ENCODE peak calls at places on chromosomes 5 and 9, in nine cellular contexts. W, U, C, L, P, V, Y, Q and T are unnamed samples. For H3K4me1 and H3K27me3, the result is how much of the 10 kb centered on the place peaks cover.

GRCh38 chr5:135489466-135490244 is 37.5 kb upstream of the TIFAB start:
- DNase-seq in Y (no peak), C (no peak), V (no peak), L (no peak), P (no peak), U (no peak), W (no peak), Q (no peak), T (no peak)

GRCh38 chr9:91676042-91676441 is 252.4 kb upstream of the NFIL3 start:
- DNase-seq in V (no peak), W (no peak), Y (no peak), U (peak), L (no peak), C (no peak), P (no peak), Q (no peak), T (peak)

GRCh38 chr9:107312651-107313050 is 29.6 kb downstream of the RAD23B start:
- DNase-seq in Q (no peak), C (peak), V (no peak), L (no peak), Y (peak), U (no peak), P (no peak), W (no peak), T (peak)

GRCh38 chr9:85020791-85021190 is 351.3 kb downstream of the NTRK2 start:
- DNase-seq in Q (no peak), P (no peak), V (no peak), C (no peak), L (no peak), Y (no peak), W (no peak), U (no peak), T (no peak)

GRCh38 chr5:161544350-161544765 is 2.2 kb downstream of the GABRB2 start:
- DNase-seq in U (peak), Q (no peak), V (no peak), L (no peak), Y (no peak), C (peak), P (no peak), W (peak), T (peak)

GRCh38 chr5:45484781-45485180 is 211.4 kb downstream of the HCN1 start:
- DNase-seq in Q (no peak), P (no peak), V (no peak), U (no peak), Y (no peak), W (no peak), C (no peak), L (no peak), T (no peak)

GRCh38 chr5:1786621-1787471 is 12.8 kb downstream of the MRPL36 start:
- DNase-seq in V (no peak), Q (no peak), Y (no peak), U (no peak), W (no peak), L (no peak), P (no peak), C (no peak), T (no peak)

GRCh38 chr9:2016411-2017208 is 1.5 kb downstream of the SMARCA2 start:
- DNase-seq in P (peak), V (no peak), Y (peak), Q (no peak), W (peak), L (peak), U (peak), C (peak), T (peak)

GRCh38 chr5:111453747-111454146 is 58.6 kb downstream of the STARD4 start:
- DNase-seq in Y (no peak), C (peak), W (no peak), L (no peak), Q (no peak), U (no peak), V (no peak), P (no peak), T (peak)

GRCh38 chr9:21104787-21105186 is 27.0 kb upstream of the IFNB1 start:
- DNase-seq in V (no peak), U (no peak), Q (no peak), L (no peak), P (no peak), C (no peak), Y (no peak), W (no peak), T (no peak)

GRCh38 chr9:88056876-88057275 is 81.4 kb downstream of the SPATA31C2 start:
- DNase-seq in U (no peak), Q (no peak), L (no peak), P (no peak), V (no peak), C (peak), W (no peak), Y (no peak), T (peak)

GRCh38 chr9:83327750-83328622 is 210.2 kb downstream of the FRMD3 start:
- DNase-seq in L (no peak), U (no peak), W (no peak), Y (no peak), C (no peak), Q (no peak), V (no peak), P (no peak), T (no peak)

GRCh38 chr9:88044200-88044599 is 69.9 kb upstream of the CDK20 start:
- DNase-seq in L (no peak), U (no peak), Y (no peak), W (no peak), V (no peak), Q (no peak), C (no peak), P (no peak), T (no peak)

GRCh38 chr5:57608542-57608941 is 125.9 kb upstream of the ACTBL2 start:
- DNase-seq in Q (no peak), P (no peak), L (no peak), C (no peak), U (no peak), W (no peak), Y (no peak), V (no peak), T (no peak)

GRCh38 chr5:148976569-148977321 is 86.1 kb downstream of the SH3TC2 start:
- DNase-seq in C (peak), L (no peak), Y (no peak), W (no peak), V (no peak), P (no peak), U (no peak), Q (no peak), T (no peak)

GRCh38 chr5:88682797-88683496 is 200.0 kb downstream of the MEF2C start:
- DNase-seq in L (no peak), V (no peak), W (no peak), C (no peak), Q (no peak), U (no peak), P (no peak), Y (no peak), T (no peak)

GRCh38 chr5:139710370-139711066 is 62.4 kb downstream of the CXXC5 start:
- DNase-seq in P (peak), Y (peak), U (no peak), L (no peak), Q (no peak), C (peak), W (peak), V (no peak), T (peak)

GRCh38 chr9:122180633-122181032 is 20.9 kb downstream of the MORN5 start:
- DNase-seq in Y (no peak), C (peak), L (no peak), P (no peak), U (no peak), V (no peak), W (no peak), Q (no peak), T (peak)

GRCh38 chr9:110599468-110599867 is 19.9 kb upstream of the SVEP1 start:
- DNase-seq in W (no peak), Y (no peak), C (peak), P (no peak), U (no peak), L (no peak), V (no peak), Q (no peak), T (peak)

GRCh38 chr5:9421823-9422354 is 124.0 kb downstream of the SEMA5A start:
- DNase-seq in C (no peak), U (no peak), Y (no peak), Q (no peak), V (no peak), W (no peak), L (no peak), P (no peak), T (no peak)

GRCh38 chr9:1939926-1940368 is 75.2 kb upstream of the SMARCA2 start:
- DNase-seq in Q (no peak), W (peak), L (no peak), U (peak), V (no peak), C (peak), P (no peak), Y (no peak), T (no peak)

GRCh38 chr5:139817362-139817761 is 21.8 kb downstream of the PSD2 start:
- DNase-seq in U (no peak), C (no peak), P (no peak), V (no peak), Q (no peak), W (no peak), Y (no peak), L (no peak), T (no peak)

GRCh38 chr5:1310118-1310517 is 15.2 kb upstream of the TERT start:
- DNase-seq in Q (no peak), Y (no peak), U (no peak), W (no peak), P (no peak), L (no peak), C (no peak), V (no peak), T (no peak)

GRCh38 chr5:78953092-78953800 is 31.9 kb downstream of the ARSB start:
- DNase-seq in P (no peak), C (peak), V (no peak), U (no peak), Y (no peak), W (no peak), Q (no peak), L (no peak), T (peak)

DNA sequence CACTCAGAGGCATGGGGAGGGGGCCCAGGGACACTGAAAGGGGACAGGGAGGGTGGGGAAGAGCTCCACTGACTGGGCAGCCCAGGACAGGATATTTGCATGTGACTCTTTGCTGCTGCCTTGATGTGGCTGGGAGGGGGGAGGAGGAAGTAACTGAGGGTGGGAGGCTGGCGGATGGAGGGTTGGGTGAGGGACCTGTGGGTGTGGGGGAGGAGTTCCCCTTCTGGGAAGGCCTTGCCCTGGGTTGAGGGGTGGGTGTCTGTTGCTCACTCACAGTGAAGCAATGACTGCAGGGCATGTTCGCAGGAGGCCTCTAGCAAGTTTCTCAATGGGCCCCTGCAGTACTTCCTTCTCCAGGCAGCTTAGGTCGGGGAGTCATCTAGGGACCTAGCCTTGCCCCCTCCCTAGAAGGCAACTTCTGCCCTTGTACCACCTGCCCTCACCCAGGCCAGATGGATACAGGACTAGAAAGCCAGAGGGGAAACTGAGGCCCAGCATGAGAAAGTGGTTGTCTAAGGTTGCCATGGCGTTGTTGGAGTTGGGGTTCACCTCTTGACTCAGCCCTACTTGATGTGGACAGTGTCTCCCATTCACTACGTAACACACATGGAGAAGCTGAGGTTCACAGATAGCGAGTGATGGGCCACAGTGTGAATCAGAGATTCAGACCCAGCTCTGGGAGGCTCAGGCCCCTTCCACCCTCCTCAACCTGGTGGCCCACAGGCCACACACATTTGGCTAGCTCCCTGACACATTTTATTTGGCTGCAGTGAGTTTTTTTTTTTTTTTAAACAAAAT is 3.0 kb downstream of the GRK6 start:
- DNase-seq in P (peak), Q (no peak), L (peak), Y (peak), W (peak), C (no peak), U (peak), V (no peak), T (no peak)
- H3K4me1 ChIP-seq in P (half or more), Q (half or more), L (under half), Y (under half), W (under half), C (under half), U (under half), V (under half), T (under half)

GRCh38 chr5:59587489-59588337 is 305.8 kb downstream of the PDE4D start:
- DNase-seq in U (peak), V (peak), C (peak), Y (peak), Q (no peak), L (peak), P (no peak), W (peak), T (peak)
- H3K4me3 ChIP-seq in U (peak), V (no peak), C (no peak), Y (peak), Q (peak), L (peak), P (no peak), W (no peak), T (peak)

GRCh38 chr5:173229381-173229959 is 5.5 kb downstream of the NKX2-5 start:
- DNase-seq in U (no peak), Q (no peak), W (no peak), C (no peak), L (no peak), Y (peak), P (no peak), V (no peak), T (no peak)

GRCh38 chr5:173229966-173230740 is 4.9 kb downstream of the NKX2-5 start:
- DNase-seq in Y (peak), L (no peak), Q (no peak), W (no peak), C (no peak), P (no peak), U (no peak), V (no peak), T (no peak)

GRCh38 chr5:173231381-173231766 is 3.6 kb downstream of the NKX2-5 start:
- DNase-seq in U (no peak), V (no peak), P (no peak), C (no peak), L (no peak), Q (no peak), W (no peak), Y (no peak), T (no peak)

GRCh38 chr5:173231996-173232498 is 3.0 kb downstream of the NKX2-5 start:
- DNase-seq in W (no peak), V (no peak), Q (no peak), L (no peak), U (no peak), C (no peak), P (no peak), Y (no peak), T (no peak)

GRCh38 chr5:173230741-173231380 is 4.1 kb downstream of the NKX2-5 start:
- DNase-seq in U (no peak), Q (no peak), C (no peak), L (no peak), W (no peak), P (no peak), Y (peak), V (no peak), T (no peak)
- H3K27me3 ChIP-seq in U (under half), Q (under half), C (half or more), L (under half), W (under half), P (under half), Y (half or more), V (half or more), T (half or more)

GRCh38 chr9:15725953-15726352 is 173.1 kb downstream of the CCDC171 start:
- DNase-seq in Y (no peak), Q (no peak), U (no peak), C (no peak), W (no peak), V (no peak), P (no peak), L (no peak), T (peak)
- H3K4me1 ChIP-seq in Y (under half), Q (under half), U (under half), C (under half), W (under half), V (under half), P (under half), L (under half), T (under half)

DNA sequence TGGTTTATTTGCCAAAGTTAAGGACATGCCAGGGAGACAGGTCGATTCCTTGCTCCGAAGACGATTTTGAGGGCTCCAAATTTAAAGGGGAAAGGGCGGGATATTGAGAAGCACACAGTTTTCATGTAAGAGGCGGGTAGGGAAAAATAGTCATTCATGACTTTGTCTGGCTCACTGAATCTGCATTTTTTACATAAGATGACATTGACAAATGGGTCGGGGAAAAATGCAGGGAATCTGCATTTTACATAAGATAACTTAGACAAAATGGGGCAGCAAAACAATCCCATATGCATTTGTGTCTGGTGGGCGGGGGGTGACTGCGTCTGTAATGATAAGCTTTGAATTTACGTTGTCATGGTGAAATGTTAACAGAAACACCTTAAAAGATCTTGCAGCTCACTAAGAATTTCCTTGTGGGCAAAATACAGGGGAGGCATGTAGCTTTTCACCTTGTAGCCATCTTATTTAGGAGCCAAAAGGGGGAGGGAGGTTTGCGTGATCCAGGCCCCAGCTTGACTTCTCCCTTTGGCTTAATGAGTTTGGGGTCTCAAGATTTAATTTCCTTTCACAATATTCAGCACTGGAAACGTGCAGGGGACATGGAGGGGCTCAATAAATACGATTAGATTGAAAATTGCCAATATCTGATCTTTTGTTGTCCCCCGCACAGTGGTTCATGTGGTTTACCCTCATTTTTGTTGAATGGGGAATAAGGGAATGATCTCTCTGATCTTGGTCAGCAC is 41.1 kb upstream of the GADD45G start:
- DNase-seq in V (no peak), P (no peak), U (no peak), W (no peak), Y (no peak), L (no peak), Q (no peak), C (no peak), T (no peak)
- H3K4me3 ChIP-seq in V (no peak), P (no peak), U (no peak), W (no peak), Y (no peak), L (no peak), Q (no peak), C (no peak), T (no peak)